ENCODE peak calls at places on chromosomes 16 and 17, in nine cellular contexts. Z is AG04449, A is A549, C is mammary epithelial cell, I is neural progenitor cell, T is prostate gland, Q is GM12865, M is omental fat pad, W is dorsolateral prefrontal cortex. F is an unnamed sample.
A peak's percentile ranks its signal among the peaks of the same experiment; 100 is the strongest.

GRCh38 chr17:34420900-34421299 is 57.9 kb upstream of the CCL1 start:
- DNase-seq in Z (no peak), A (no peak), C (no peak), I (no peak), T (no peak), Q (no peak), M (no peak), W (no peak), F (no peak)

GRCh38 chr16:66523861-66524354 is 26.0 kb downstream of the TK2 start:
- DNase-seq in Z (no peak), A (no peak), C (no peak), I (no peak), T (no peak), Q (peak; percentile 82), M (no peak), W (no peak), F (peak; percentile 64)

GRCh38 chr16:1159973-1160772 is 7.3 kb downstream of the CACNA1H start:
- DNase-seq in Z (no peak), A (no peak), C (peak; percentile 29), I (no peak), T (peak; percentile 81), Q (no peak), M (no peak), W (peak; percentile 29), F (no peak)

GRCh38 chr16:70696952-70697600 is 11.2 kb upstream of the MTSS2 start:
- DNase-seq in Z (no peak), A (no peak), C (no peak), I (no peak), T (peak; percentile 85), Q (no peak), M (no peak), W (no peak), F (peak; percentile 75)

GRCh38 chr17:74380086-74380958 is 13.0 kb downstream of the GPR142 start:
- DNase-seq in Z (no peak), A (peak; percentile 44), C (peak; percentile 77), I (peak; percentile 37), T (peak; percentile 44), Q (no peak), M (no peak), W (no peak), F (no peak)

GRCh38 chr17:44351961-44352921 is 7.1 kb downstream of the GRN start:
- DNase-seq in Z (no peak), A (no peak), C (no peak), I (no peak), T (no peak), Q (no peak), M (no peak), W (no peak), F (no peak)

GRCh38 chr17:68061512-68062313 is 26.2 kb downstream of the KPNA2 start:
- DNase-seq in Z (no peak), A (no peak), C (no peak), I (no peak), T (no peak), Q (peak; percentile 67), M (no peak), W (no peak), F (no peak)

GRCh38 chr16:4388275-4389021 is 16.8 kb downstream of the VASN start:
- DNase-seq in Z (no peak), A (no peak), C (no peak), I (no peak), T (no peak), Q (no peak), M (no peak), W (no peak), F (no peak)

GRCh38 chr16:30185683-30186421 is 2.5 kb downstream of the CORO1A start:
- DNase-seq in Z (no peak), A (no peak), C (no peak), I (no peak), T (no peak), Q (peak; percentile 98), M (no peak), W (peak; percentile 22), F (peak; percentile 95)

GRCh38 chr17:12842936-12843335 is 53.6 kb downstream of the ARHGAP44 start:
- DNase-seq in Z (no peak), A (no peak), C (no peak), I (no peak), T (no peak), Q (no peak), M (no peak), W (no peak), F (no peak)

GRCh38 chr17:73667184-73667959 is 23.1 kb upstream of the SDK2 start:
- DNase-seq in Z (no peak), A (no peak), C (no peak), I (no peak), T (no peak), Q (no peak), M (no peak), W (no peak), F (peak; percentile 53)

GRCh38 chr16:66167564-66168291 is 198.8 kb upstream of the CDH5 start:
- DNase-seq in Z (no peak), A (no peak), C (no peak), I (peak; percentile 15), T (no peak), Q (no peak), M (no peak), W (no peak), F (no peak)

GRCh38 chr17:28551421-28552186 is 820 bp downstream of the UNC119 start:
- DNase-seq in Z (no peak), A (no peak), C (peak; percentile 21), I (peak; percentile 40), T (no peak), Q (no peak), M (no peak), W (no peak), F (no peak)

GRCh38 chr16:77227745-77228144 is 28.5 kb downstream of the SYCE1L start:
- DNase-seq in Z (no peak), A (no peak), C (no peak), I (no peak), T (no peak), Q (peak; percentile 41), M (no peak), W (no peak), F (peak; percentile 23)

GRCh38 chr17:9268546-9268945 is 247.2 kb downstream of the NTN1 start:
- DNase-seq in Z (no peak), A (no peak), C (no peak), I (no peak), T (no peak), Q (no peak), M (no peak), W (no peak), F (no peak)

GRCh38 chr16:56999409-57000270 is 10.3 kb downstream of the NLRC5 start:
- DNase-seq in Z (no peak), A (no peak), C (no peak), I (no peak), T (no peak), Q (peak; percentile 55), M (no peak), W (no peak), F (no peak)

GRCh38 chr16:13909872-13910303 is 10.1 kb upstream of the ERCC4 start:
- DNase-seq in Z (peak; percentile 21), A (peak; percentile 49), C (peak; percentile 45), I (no peak), T (peak; percentile 86), Q (no peak), M (no peak), W (no peak), F (no peak)

GRCh38 chr17:46195939-46196338 is 2.7 kb upstream of the KANSL1 start:
- DNase-seq in Z (no peak), A (no peak), C (no peak), I (no peak), T (no peak), Q (no peak), M (no peak), W (no peak), F (no peak)

GRCh38 chr16:84396537-84397008 is 28.2 kb downstream of the ATP2C2 start:
- DNase-seq in Z (no peak), A (peak; percentile 95), C (peak; percentile 56), I (peak; percentile 34), T (peak; percentile 82), Q (no peak), M (no peak), W (no peak), F (no peak)

GRCh38 chr16:24747425-24747824 is 18.0 kb downstream of the TNRC6A start:
- DNase-seq in Z (no peak), A (no peak), C (no peak), I (no peak), T (no peak), Q (no peak), M (no peak), W (no peak), F (no peak)

GRCh38 chr17:76575570-76575969 is 10.1 kb downstream of the ST6GALNAC2 start:
- DNase-seq in Z (no peak), A (no peak), C (no peak), I (no peak), T (no peak), Q (no peak), M (no peak), W (no peak), F (no peak)

DNA sequence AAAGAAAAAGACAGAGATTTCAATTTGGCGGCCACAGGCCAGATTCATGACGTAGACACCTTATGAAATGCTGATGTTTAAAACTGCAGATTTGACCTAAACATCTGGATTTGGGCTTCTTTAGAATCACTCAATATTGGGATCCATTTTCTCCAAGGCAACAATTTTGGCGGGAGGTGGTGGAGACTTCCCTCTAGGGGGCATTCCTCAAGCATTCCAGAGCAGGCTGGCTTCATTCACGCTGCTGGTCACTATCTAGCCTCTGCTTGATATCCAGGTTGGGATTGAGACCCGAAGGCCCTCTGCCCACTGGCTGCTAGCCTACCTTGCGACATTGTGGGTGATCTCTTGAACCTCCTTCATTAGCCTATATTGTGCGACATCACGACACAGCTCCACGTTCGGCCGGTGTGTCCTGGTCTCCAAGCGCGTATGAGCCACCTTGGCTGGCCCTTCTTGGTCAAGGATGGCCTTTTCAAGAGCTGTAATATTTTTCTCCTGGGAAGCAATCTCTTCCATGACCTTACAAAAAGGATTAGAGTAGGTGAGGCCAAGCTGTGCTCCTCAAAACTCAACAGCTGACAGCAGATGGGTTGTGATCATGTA is 24.5 kb downstream of the FBXO39 start:
- DNase-seq in Z (no peak), A (no peak), C (no peak), I (peak; percentile 52), T (no peak), Q (no peak), M (no peak), W (no peak), F (no peak)
- TF ChIP-seq CTCF in Z (no peak), A (no peak), C (peak; percentile 46), I (peak; percentile 58), T (no peak), Q (no peak), M (no peak), W (no peak), F (no peak)

GRCh38 chr17:61450641-61451537 is 1.3 kb upstream of the TBX4 start:
- DNase-seq in Z (no peak), A (no peak), C (no peak), I (peak; percentile 52), T (no peak), Q (no peak), M (no peak), W (no peak), F (no peak)
- TF ChIP-seq CTCF in Z (no peak), A (no peak), C (no peak), I (peak; percentile 32), T (no peak), Q (no peak), M (no peak), W (no peak), F (no peak)

GRCh38 chr16:73219176-73219575 is 171.2 kb upstream of the ZFHX3 start:
- DNase-seq in Z (no peak), A (no peak), C (no peak), I (no peak), T (no peak), Q (no peak), M (no peak), W (no peak), F (no peak)
- TF ChIP-seq CTCF in Z (peak; percentile 5), A (no peak), C (no peak), I (peak; percentile 17), T (no peak), Q (no peak), M (no peak), W (no peak), F (no peak)

GRCh38 chr17:49494937-49495841 is at the start of gene NGFR:
- DNase-seq in Z (no peak), A (no peak), C (peak; percentile 44), I (peak; percentile 90), T (no peak), Q (peak; percentile 58), M (no peak), W (no peak), F (peak; percentile 42)
- TF ChIP-seq CTCF in Z (no peak), A (peak; percentile 38), C (no peak), I (peak; percentile 31), T (no peak), Q (peak; percentile 15), M (no peak), W (peak; percentile 25), F (no peak)